ENCODE peak calls at places on chromosomes 1 and 21, in ten cellular contexts. One of them, this sample, is unnamed.

GRCh38 chr1:64659478-64659877 is 85.4 kb upstream of the RAVER2 start:
- DNase-seq in hepatic stellate cell: no peak
- DNase-seq in activated CD4-positive, alpha-beta T cell treated with anti-CD3 and anti-CD28 coated beads for 36 hours: no peak
- DNase-seq in ureter: no peak
- DNase-seq in psoas muscle: no peak
- DNase-seq in left lung: no peak
- DNase-seq in left cardiac atrium: no peak
- DNase-seq in frontal cortex: no peak
- DNase-seq in stimulated activated CD4-positive, alpha-beta T cell treated with anti-CD3 and anti-CD28 coated beads, Interleukin-15, amount 100 ng/mL, for 1 hour: no peak
- DNase-seq in CD8-positive, alpha-beta T cell: no peak
- DNase-seq in this sample: no peak

GRCh38 chr1:18256318-18257235 is 149.0 kb downstream of the IGSF21 start:
- DNase-seq in hepatic stellate cell: peak; percentile 13
- DNase-seq in activated CD4-positive, alpha-beta T cell treated with anti-CD3 and anti-CD28 coated beads for 36 hours: peak; percentile 58
- DNase-seq in ureter: peak; percentile 57
- DNase-seq in psoas muscle: no peak
- DNase-seq in left lung: no peak
- DNase-seq in left cardiac atrium: peak; percentile 51
- DNase-seq in frontal cortex: no peak
- DNase-seq in stimulated activated CD4-positive, alpha-beta T cell treated with anti-CD3 and anti-CD28 coated beads, Interleukin-15, amount 100 ng/mL, for 1 hour: no peak
- DNase-seq in CD8-positive, alpha-beta T cell: peak; percentile 5
- DNase-seq in this sample: peak; percentile 15

GRCh38 chr1:56838726-56839125 is 15.9 kb upstream of the C8A start:
- DNase-seq in hepatic stellate cell: no peak
- DNase-seq in activated CD4-positive, alpha-beta T cell treated with anti-CD3 and anti-CD28 coated beads for 36 hours: no peak
- DNase-seq in ureter: peak; percentile 27
- DNase-seq in psoas muscle: no peak
- DNase-seq in left lung: no peak
- DNase-seq in left cardiac atrium: no peak
- DNase-seq in frontal cortex: no peak
- DNase-seq in stimulated activated CD4-positive, alpha-beta T cell treated with anti-CD3 and anti-CD28 coated beads, Interleukin-15, amount 100 ng/mL, for 1 hour: no peak
- DNase-seq in CD8-positive, alpha-beta T cell: no peak
- DNase-seq in this sample: no peak

GRCh38 chr1:226109829-226110248 is 47.3 kb downstream of the H3-3A start:
- DNase-seq in hepatic stellate cell: peak; percentile 93
- DNase-seq in activated CD4-positive, alpha-beta T cell treated with anti-CD3 and anti-CD28 coated beads for 36 hours: peak; percentile 90
- DNase-seq in ureter: peak; percentile 91
- DNase-seq in psoas muscle: peak; percentile 94
- DNase-seq in left lung: peak; percentile 94
- DNase-seq in left cardiac atrium: peak; percentile 93
- DNase-seq in frontal cortex: peak; percentile 94
- DNase-seq in stimulated activated CD4-positive, alpha-beta T cell treated with anti-CD3 and anti-CD28 coated beads, Interleukin-15, amount 100 ng/mL, for 1 hour: peak; percentile 43
- DNase-seq in CD8-positive, alpha-beta T cell: peak; percentile 79
- DNase-seq in this sample: peak; percentile 86

GRCh38 chr1:110766336-110766647 is 91.6 kb upstream of the KCNA3 start:
- DNase-seq in hepatic stellate cell: no peak
- DNase-seq in activated CD4-positive, alpha-beta T cell treated with anti-CD3 and anti-CD28 coated beads for 36 hours: no peak
- DNase-seq in ureter: no peak
- DNase-seq in psoas muscle: no peak
- DNase-seq in left lung: no peak
- DNase-seq in left cardiac atrium: no peak
- DNase-seq in frontal cortex: no peak
- DNase-seq in stimulated activated CD4-positive, alpha-beta T cell treated with anti-CD3 and anti-CD28 coated beads, Interleukin-15, amount 100 ng/mL, for 1 hour: no peak
- DNase-seq in CD8-positive, alpha-beta T cell: no peak
- DNase-seq in this sample: no peak

GRCh38 chr1:10506677-10507047 is 31.9 kb downstream of the PEX14 start:
- DNase-seq in hepatic stellate cell: no peak
- DNase-seq in activated CD4-positive, alpha-beta T cell treated with anti-CD3 and anti-CD28 coated beads for 36 hours: no peak
- DNase-seq in ureter: no peak
- DNase-seq in psoas muscle: no peak
- DNase-seq in left lung: no peak
- DNase-seq in left cardiac atrium: no peak
- DNase-seq in frontal cortex: no peak
- DNase-seq in stimulated activated CD4-positive, alpha-beta T cell treated with anti-CD3 and anti-CD28 coated beads, Interleukin-15, amount 100 ng/mL, for 1 hour: no peak
- DNase-seq in CD8-positive, alpha-beta T cell: no peak
- DNase-seq in this sample: no peak

GRCh38 chr1:66354311-66354922 is 179.5 kb upstream of the SGIP1 start:
- DNase-seq in hepatic stellate cell: peak; percentile 17
- DNase-seq in activated CD4-positive, alpha-beta T cell treated with anti-CD3 and anti-CD28 coated beads for 36 hours: no peak
- DNase-seq in ureter: no peak
- DNase-seq in psoas muscle: no peak
- DNase-seq in left lung: no peak
- DNase-seq in left cardiac atrium: no peak
- DNase-seq in frontal cortex: no peak
- DNase-seq in stimulated activated CD4-positive, alpha-beta T cell treated with anti-CD3 and anti-CD28 coated beads, Interleukin-15, amount 100 ng/mL, for 1 hour: no peak
- DNase-seq in CD8-positive, alpha-beta T cell: no peak
- DNase-seq in this sample: no peak

GRCh38 chr21:43810505-43811261 is 21.3 kb downstream of the RRP1 start:
- DNase-seq in hepatic stellate cell: peak; percentile 95
- DNase-seq in activated CD4-positive, alpha-beta T cell treated with anti-CD3 and anti-CD28 coated beads for 36 hours: peak; percentile 97
- DNase-seq in ureter: peak; percentile 93
- DNase-seq in psoas muscle: peak; percentile 95
- DNase-seq in left lung: peak; percentile 97
- DNase-seq in left cardiac atrium: peak; percentile 86
- DNase-seq in frontal cortex: peak; percentile 88
- DNase-seq in stimulated activated CD4-positive, alpha-beta T cell treated with anti-CD3 and anti-CD28 coated beads, Interleukin-15, amount 100 ng/mL, for 1 hour: peak; percentile 79
- DNase-seq in CD8-positive, alpha-beta T cell: peak; percentile 93
- DNase-seq in this sample: peak; percentile 66

GRCh38 chr1:22808186-22808845 is 97.7 kb downstream of the EPHB2 start:
- DNase-seq in hepatic stellate cell: peak; percentile 60
- DNase-seq in activated CD4-positive, alpha-beta T cell treated with anti-CD3 and anti-CD28 coated beads for 36 hours: no peak
- DNase-seq in ureter: no peak
- DNase-seq in psoas muscle: no peak
- DNase-seq in left lung: no peak
- DNase-seq in left cardiac atrium: no peak
- DNase-seq in frontal cortex: no peak
- DNase-seq in stimulated activated CD4-positive, alpha-beta T cell treated with anti-CD3 and anti-CD28 coated beads, Interleukin-15, amount 100 ng/mL, for 1 hour: no peak
- DNase-seq in CD8-positive, alpha-beta T cell: no peak
- DNase-seq in this sample: no peak

GRCh38 chr1:50335036-50335435 is 88.2 kb downstream of the DMRTA2 start:
- DNase-seq in hepatic stellate cell: no peak
- DNase-seq in activated CD4-positive, alpha-beta T cell treated with anti-CD3 and anti-CD28 coated beads for 36 hours: no peak
- DNase-seq in ureter: no peak
- DNase-seq in psoas muscle: no peak
- DNase-seq in left lung: no peak
- DNase-seq in left cardiac atrium: no peak
- DNase-seq in frontal cortex: no peak
- DNase-seq in stimulated activated CD4-positive, alpha-beta T cell treated with anti-CD3 and anti-CD28 coated beads, Interleukin-15, amount 100 ng/mL, for 1 hour: no peak
- DNase-seq in CD8-positive, alpha-beta T cell: no peak
- DNase-seq in this sample: no peak

GRCh38 chr1:183674339-183674738 is 21.2 kb upstream of the APOBEC4 start:
- DNase-seq in hepatic stellate cell: no peak
- DNase-seq in activated CD4-positive, alpha-beta T cell treated with anti-CD3 and anti-CD28 coated beads for 36 hours: no peak
- DNase-seq in ureter: no peak
- DNase-seq in psoas muscle: no peak
- DNase-seq in left lung: no peak
- DNase-seq in left cardiac atrium: no peak
- DNase-seq in frontal cortex: no peak
- DNase-seq in stimulated activated CD4-positive, alpha-beta T cell treated with anti-CD3 and anti-CD28 coated beads, Interleukin-15, amount 100 ng/mL, for 1 hour: no peak
- DNase-seq in CD8-positive, alpha-beta T cell: no peak
- DNase-seq in this sample: no peak

GRCh38 chr1:183733610-183734219 is 71.2 kb upstream of the RGL1 start:
- DNase-seq in hepatic stellate cell: no peak
- DNase-seq in activated CD4-positive, alpha-beta T cell treated with anti-CD3 and anti-CD28 coated beads for 36 hours: no peak
- DNase-seq in ureter: no peak
- DNase-seq in psoas muscle: no peak
- DNase-seq in left lung: no peak
- DNase-seq in left cardiac atrium: no peak
- DNase-seq in frontal cortex: no peak
- DNase-seq in stimulated activated CD4-positive, alpha-beta T cell treated with anti-CD3 and anti-CD28 coated beads, Interleukin-15, amount 100 ng/mL, for 1 hour: no peak
- DNase-seq in CD8-positive, alpha-beta T cell: no peak
- DNase-seq in this sample: no peak

GRCh38 chr1:55987491-55988255 is 591.7 kb downstream of the PLPP3 start:
- DNase-seq in hepatic stellate cell: no peak
- DNase-seq in activated CD4-positive, alpha-beta T cell treated with anti-CD3 and anti-CD28 coated beads for 36 hours: no peak
- DNase-seq in ureter: no peak
- DNase-seq in psoas muscle: no peak
- DNase-seq in left lung: no peak
- DNase-seq in left cardiac atrium: no peak
- DNase-seq in frontal cortex: no peak
- DNase-seq in stimulated activated CD4-positive, alpha-beta T cell treated with anti-CD3 and anti-CD28 coated beads, Interleukin-15, amount 100 ng/mL, for 1 hour: no peak
- DNase-seq in CD8-positive, alpha-beta T cell: no peak
- DNase-seq in this sample: no peak

GRCh38 chr1:243916160-243916559 is 66.1 kb upstream of the AKT3 start:
- DNase-seq in hepatic stellate cell: peak; percentile 28
- DNase-seq in activated CD4-positive, alpha-beta T cell treated with anti-CD3 and anti-CD28 coated beads for 36 hours: no peak
- DNase-seq in ureter: no peak
- DNase-seq in psoas muscle: no peak
- DNase-seq in left lung: no peak
- DNase-seq in left cardiac atrium: no peak
- DNase-seq in frontal cortex: no peak
- DNase-seq in stimulated activated CD4-positive, alpha-beta T cell treated with anti-CD3 and anti-CD28 coated beads, Interleukin-15, amount 100 ng/mL, for 1 hour: no peak
- DNase-seq in CD8-positive, alpha-beta T cell: no peak
- DNase-seq in this sample: no peak

GRCh38 chr1:202130816-202131522 is 8.3 kb downstream of the GPR37L1 start:
- DNase-seq in hepatic stellate cell: no peak
- DNase-seq in activated CD4-positive, alpha-beta T cell treated with anti-CD3 and anti-CD28 coated beads for 36 hours: no peak
- DNase-seq in ureter: no peak
- DNase-seq in psoas muscle: no peak
- DNase-seq in left lung: no peak
- DNase-seq in left cardiac atrium: no peak
- DNase-seq in frontal cortex: peak; percentile 71
- DNase-seq in stimulated activated CD4-positive, alpha-beta T cell treated with anti-CD3 and anti-CD28 coated beads, Interleukin-15, amount 100 ng/mL, for 1 hour: no peak
- DNase-seq in CD8-positive, alpha-beta T cell: no peak
- DNase-seq in this sample: no peak

GRCh38 chr21:27258756-27259429 is 292.0 kb upstream of the ADAMTS5 start:
- DNase-seq in hepatic stellate cell: no peak
- DNase-seq in activated CD4-positive, alpha-beta T cell treated with anti-CD3 and anti-CD28 coated beads for 36 hours: no peak
- DNase-seq in ureter: no peak
- DNase-seq in psoas muscle: no peak
- DNase-seq in left lung: no peak
- DNase-seq in left cardiac atrium: no peak
- DNase-seq in frontal cortex: no peak
- DNase-seq in stimulated activated CD4-positive, alpha-beta T cell treated with anti-CD3 and anti-CD28 coated beads, Interleukin-15, amount 100 ng/mL, for 1 hour: no peak
- DNase-seq in CD8-positive, alpha-beta T cell: no peak
- DNase-seq in this sample: no peak

GRCh38 chr1:2952992-2953391 is 68.3 kb upstream of the ACTRT2 start:
- DNase-seq in hepatic stellate cell: no peak
- DNase-seq in activated CD4-positive, alpha-beta T cell treated with anti-CD3 and anti-CD28 coated beads for 36 hours: no peak
- DNase-seq in ureter: no peak
- DNase-seq in psoas muscle: peak; percentile 9
- DNase-seq in left lung: no peak
- DNase-seq in left cardiac atrium: no peak
- DNase-seq in frontal cortex: no peak
- DNase-seq in stimulated activated CD4-positive, alpha-beta T cell treated with anti-CD3 and anti-CD28 coated beads, Interleukin-15, amount 100 ng/mL, for 1 hour: no peak
- DNase-seq in CD8-positive, alpha-beta T cell: no peak
- DNase-seq in this sample: no peak

GRCh38 chr1:20472860-20473711 is 12.9 kb downstream of the CAMK2N1 start:
- DNase-seq in hepatic stellate cell: peak; percentile 71
- DNase-seq in activated CD4-positive, alpha-beta T cell treated with anti-CD3 and anti-CD28 coated beads for 36 hours: peak; percentile 58
- DNase-seq in ureter: no peak
- DNase-seq in psoas muscle: peak; percentile 82
- DNase-seq in left lung: no peak
- DNase-seq in left cardiac atrium: peak; percentile 78
- DNase-seq in frontal cortex: no peak
- DNase-seq in stimulated activated CD4-positive, alpha-beta T cell treated with anti-CD3 and anti-CD28 coated beads, Interleukin-15, amount 100 ng/mL, for 1 hour: no peak
- DNase-seq in CD8-positive, alpha-beta T cell: no peak
- DNase-seq in this sample: peak; percentile 85

GRCh38 chr1:56376188-56376984 is 203.0 kb downstream of the PLPP3 start:
- DNase-seq in hepatic stellate cell: no peak
- DNase-seq in activated CD4-positive, alpha-beta T cell treated with anti-CD3 and anti-CD28 coated beads for 36 hours: no peak
- DNase-seq in ureter: peak; percentile 65
- DNase-seq in psoas muscle: peak; percentile 76
- DNase-seq in left lung: no peak
- DNase-seq in left cardiac atrium: peak; percentile 50
- DNase-seq in frontal cortex: no peak
- DNase-seq in stimulated activated CD4-positive, alpha-beta T cell treated with anti-CD3 and anti-CD28 coated beads, Interleukin-15, amount 100 ng/mL, for 1 hour: no peak
- DNase-seq in CD8-positive, alpha-beta T cell: no peak
- DNase-seq in this sample: no peak

GRCh38 chr1:44784094-44785026 is 3.6 kb downstream of the BEST4 start:
- DNase-seq in hepatic stellate cell: no peak
- DNase-seq in activated CD4-positive, alpha-beta T cell treated with anti-CD3 and anti-CD28 coated beads for 36 hours: peak; percentile 50
- DNase-seq in ureter: no peak
- DNase-seq in psoas muscle: no peak
- DNase-seq in left lung: peak; percentile 81
- DNase-seq in left cardiac atrium: peak; percentile 45
- DNase-seq in frontal cortex: peak; percentile 37
- DNase-seq in stimulated activated CD4-positive, alpha-beta T cell treated with anti-CD3 and anti-CD28 coated beads, Interleukin-15, amount 100 ng/mL, for 1 hour: no peak
- DNase-seq in CD8-positive, alpha-beta T cell: peak; percentile 20
- DNase-seq in this sample: no peak

GRCh38 chr1:64917328-64917861 is 49.0 kb downstream of the JAK1 start:
- DNase-seq in hepatic stellate cell: peak; percentile 72
- DNase-seq in activated CD4-positive, alpha-beta T cell treated with anti-CD3 and anti-CD28 coated beads for 36 hours: no peak
- DNase-seq in ureter: peak; percentile 49
- DNase-seq in psoas muscle: peak; percentile 72
- DNase-seq in left lung: no peak
- DNase-seq in left cardiac atrium: peak; percentile 80
- DNase-seq in frontal cortex: no peak
- DNase-seq in stimulated activated CD4-positive, alpha-beta T cell treated with anti-CD3 and anti-CD28 coated beads, Interleukin-15, amount 100 ng/mL, for 1 hour: no peak
- DNase-seq in CD8-positive, alpha-beta T cell: no peak
- DNase-seq in this sample: peak; percentile 92

GRCh38 chr1:43653893-43654292 is 3.9 kb downstream of the KDM4A start:
- DNase-seq in hepatic stellate cell: no peak
- DNase-seq in activated CD4-positive, alpha-beta T cell treated with anti-CD3 and anti-CD28 coated beads for 36 hours: no peak
- DNase-seq in ureter: no peak
- DNase-seq in psoas muscle: no peak
- DNase-seq in left lung: no peak
- DNase-seq in left cardiac atrium: no peak
- DNase-seq in frontal cortex: no peak
- DNase-seq in stimulated activated CD4-positive, alpha-beta T cell treated with anti-CD3 and anti-CD28 coated beads, Interleukin-15, amount 100 ng/mL, for 1 hour: no peak
- DNase-seq in CD8-positive, alpha-beta T cell: no peak
- DNase-seq in this sample: no peak

GRCh38 chr21:28928578-28929124 is 64.0 kb downstream of the LTN1 start:
- DNase-seq in hepatic stellate cell: no peak
- DNase-seq in activated CD4-positive, alpha-beta T cell treated with anti-CD3 and anti-CD28 coated beads for 36 hours: no peak
- DNase-seq in ureter: no peak
- DNase-seq in psoas muscle: no peak
- DNase-seq in left lung: no peak
- DNase-seq in left cardiac atrium: no peak
- DNase-seq in frontal cortex: no peak
- DNase-seq in stimulated activated CD4-positive, alpha-beta T cell treated with anti-CD3 and anti-CD28 coated beads, Interleukin-15, amount 100 ng/mL, for 1 hour: no peak
- DNase-seq in CD8-positive, alpha-beta T cell: no peak
- DNase-seq in this sample: no peak

GRCh38 chr1:155305881-155306391 is 2.7 kb upstream of the FDPS start:
- DNase-seq in hepatic stellate cell: peak; percentile 75
- DNase-seq in activated CD4-positive, alpha-beta T cell treated with anti-CD3 and anti-CD28 coated beads for 36 hours: no peak
- DNase-seq in ureter: no peak
- DNase-seq in psoas muscle: no peak
- DNase-seq in left lung: peak; percentile 47
- DNase-seq in left cardiac atrium: no peak
- DNase-seq in frontal cortex: no peak
- DNase-seq in stimulated activated CD4-positive, alpha-beta T cell treated with anti-CD3 and anti-CD28 coated beads, Interleukin-15, amount 100 ng/mL, for 1 hour: no peak
- DNase-seq in CD8-positive, alpha-beta T cell: no peak
- DNase-seq in this sample: no peak

GRCh38 chr1:38140025-38140487 is 93.5 kb upstream of the POU3F1 start:
- DNase-seq in hepatic stellate cell: no peak
- DNase-seq in activated CD4-positive, alpha-beta T cell treated with anti-CD3 and anti-CD28 coated beads for 36 hours: no peak
- DNase-seq in ureter: no peak
- DNase-seq in psoas muscle: no peak
- DNase-seq in left lung: no peak
- DNase-seq in left cardiac atrium: no peak
- DNase-seq in frontal cortex: no peak
- DNase-seq in stimulated activated CD4-positive, alpha-beta T cell treated with anti-CD3 and anti-CD28 coated beads, Interleukin-15, amount 100 ng/mL, for 1 hour: no peak
- DNase-seq in CD8-positive, alpha-beta T cell: no peak
- DNase-seq in this sample: no peak

GRCh38 chr1:7223334-7224080 is 438.3 kb downstream of the CAMTA1 start:
- DNase-seq in hepatic stellate cell: peak; percentile 72
- DNase-seq in activated CD4-positive, alpha-beta T cell treated with anti-CD3 and anti-CD28 coated beads for 36 hours: no peak
- DNase-seq in ureter: no peak
- DNase-seq in psoas muscle: no peak
- DNase-seq in left lung: no peak
- DNase-seq in left cardiac atrium: no peak
- DNase-seq in frontal cortex: no peak
- DNase-seq in stimulated activated CD4-positive, alpha-beta T cell treated with anti-CD3 and anti-CD28 coated beads, Interleukin-15, amount 100 ng/mL, for 1 hour: no peak
- DNase-seq in CD8-positive, alpha-beta T cell: no peak
- DNase-seq in this sample: peak; percentile 79

GRCh38 chr1:176515310-176515709 is 52.3 kb downstream of the PAPPA2 start:
- DNase-seq in hepatic stellate cell: no peak
- DNase-seq in activated CD4-positive, alpha-beta T cell treated with anti-CD3 and anti-CD28 coated beads for 36 hours: no peak
- DNase-seq in ureter: no peak
- DNase-seq in psoas muscle: no peak
- DNase-seq in left lung: no peak
- DNase-seq in left cardiac atrium: no peak
- DNase-seq in frontal cortex: no peak
- DNase-seq in stimulated activated CD4-positive, alpha-beta T cell treated with anti-CD3 and anti-CD28 coated beads, Interleukin-15, amount 100 ng/mL, for 1 hour: no peak
- DNase-seq in CD8-positive, alpha-beta T cell: no peak
- DNase-seq in this sample: peak; percentile 44

GRCh38 chr1:30615076-30615795 is 108.1 kb downstream of the MATN1 start:
- DNase-seq in hepatic stellate cell: no peak
- DNase-seq in activated CD4-positive, alpha-beta T cell treated with anti-CD3 and anti-CD28 coated beads for 36 hours: no peak
- DNase-seq in ureter: peak; percentile 19
- DNase-seq in psoas muscle: no peak
- DNase-seq in left lung: no peak
- DNase-seq in left cardiac atrium: no peak
- DNase-seq in frontal cortex: no peak
- DNase-seq in stimulated activated CD4-positive, alpha-beta T cell treated with anti-CD3 and anti-CD28 coated beads, Interleukin-15, amount 100 ng/mL, for 1 hour: no peak
- DNase-seq in CD8-positive, alpha-beta T cell: no peak
- DNase-seq in this sample: no peak